ENCODE peak calls at places on chromosomes 2 and 18, in seven cellular contexts. One of them, this sample, is unnamed. For H3K4me1, H3K9me3 and H3K27me3, the result is how much of the 10 kb centered on the place peaks cover.

GRCh38 chr2:220891405-220891804 is 680.7 kb downstream of the EPHA4 start:
- DNase-seq in upper lobe of right lung: no peak
- DNase-seq in SJSA1: no peak
- DNase-seq in CD8-positive, alpha-beta T cell: no peak
- DNase-seq in uterus: no peak
- DNase-seq in Peyer's patch: no peak
- DNase-seq in DND-41: no peak
- DNase-seq in this sample: no peak

GRCh38 chr2:240627736-240628506 is 2.6 kb downstream of the GPR35 start:
- DNase-seq in upper lobe of right lung: peak
- DNase-seq in SJSA1: no peak
- DNase-seq in CD8-positive, alpha-beta T cell: no peak
- DNase-seq in uterus: no peak
- DNase-seq in Peyer's patch: no peak
- DNase-seq in DND-41: no peak
- DNase-seq in this sample: no peak

GRCh38 chr2:68909793-68910674 is 38.8 kb upstream of the BMP10 start:
- DNase-seq in upper lobe of right lung: no peak
- DNase-seq in SJSA1: peak
- DNase-seq in CD8-positive, alpha-beta T cell: peak
- DNase-seq in uterus: peak
- DNase-seq in Peyer's patch: peak
- DNase-seq in DND-41: peak
- DNase-seq in this sample: peak

GRCh38 chr18:74806700-74807416 is 209.2 kb downstream of the ZNF407 start:
- DNase-seq in upper lobe of right lung: no peak
- DNase-seq in SJSA1: no peak
- DNase-seq in CD8-positive, alpha-beta T cell: no peak
- DNase-seq in uterus: no peak
- DNase-seq in Peyer's patch: no peak
- DNase-seq in DND-41: no peak
- DNase-seq in this sample: no peak

GRCh38 chr2:16665746-16666452 is at the start of gene CYRIA:
- DNase-seq in upper lobe of right lung: peak
- DNase-seq in SJSA1: no peak
- DNase-seq in CD8-positive, alpha-beta T cell: no peak
- DNase-seq in uterus: peak
- DNase-seq in Peyer's patch: peak
- DNase-seq in DND-41: peak
- DNase-seq in this sample: peak

GRCh38 chr2:194486316-194486715 is 1170.7 kb upstream of the SLC39A10 start:
- DNase-seq in upper lobe of right lung: no peak
- DNase-seq in SJSA1: no peak
- DNase-seq in CD8-positive, alpha-beta T cell: no peak
- DNase-seq in uterus: no peak
- DNase-seq in Peyer's patch: no peak
- DNase-seq in DND-41: no peak
- DNase-seq in this sample: no peak

GRCh38 chr18:79912994-79913831 is 38.2 kb downstream of the SLC66A2 start:
- DNase-seq in upper lobe of right lung: peak
- DNase-seq in SJSA1: peak
- DNase-seq in CD8-positive, alpha-beta T cell: no peak
- DNase-seq in uterus: no peak
- DNase-seq in Peyer's patch: no peak
- DNase-seq in DND-41: no peak
- DNase-seq in this sample: no peak

GRCh38 chr2:238811765-238812164 is 36.1 kb upstream of the TWIST2 start:
- DNase-seq in upper lobe of right lung: no peak
- DNase-seq in SJSA1: no peak
- DNase-seq in CD8-positive, alpha-beta T cell: no peak
- DNase-seq in uterus: peak
- DNase-seq in Peyer's patch: no peak
- DNase-seq in DND-41: no peak
- DNase-seq in this sample: no peak

GRCh38 chr2:23789012-23789411 is 137.9 kb downstream of the ATAD2B start:
- DNase-seq in upper lobe of right lung: no peak
- DNase-seq in SJSA1: no peak
- DNase-seq in CD8-positive, alpha-beta T cell: no peak
- DNase-seq in uterus: no peak
- DNase-seq in Peyer's patch: no peak
- DNase-seq in DND-41: no peak
- DNase-seq in this sample: no peak

GRCh38 chr2:160006466-160006865 is 55.9 kb downstream of the PLA2R1 start:
- DNase-seq in upper lobe of right lung: no peak
- DNase-seq in SJSA1: no peak
- DNase-seq in CD8-positive, alpha-beta T cell: no peak
- DNase-seq in uterus: no peak
- DNase-seq in Peyer's patch: no peak
- DNase-seq in DND-41: no peak
- DNase-seq in this sample: no peak

GRCh38 chr2:1538663-1539062 is 125.4 kb downstream of the TPO start:
- DNase-seq in upper lobe of right lung: no peak
- DNase-seq in SJSA1: peak
- DNase-seq in CD8-positive, alpha-beta T cell: no peak
- DNase-seq in uterus: no peak
- DNase-seq in Peyer's patch: no peak
- DNase-seq in DND-41: peak
- DNase-seq in this sample: no peak

GRCh38 chr2:160062283-160063005 is at the start of gene PLA2R1:
- DNase-seq in upper lobe of right lung: peak
- DNase-seq in SJSA1: peak
- DNase-seq in CD8-positive, alpha-beta T cell: no peak
- DNase-seq in uterus: peak
- DNase-seq in Peyer's patch: no peak
- DNase-seq in DND-41: no peak
- DNase-seq in this sample: no peak

GRCh38 chr18:61764381-61764780 is 128.4 kb downstream of the RNF152 start:
- DNase-seq in upper lobe of right lung: no peak
- DNase-seq in SJSA1: no peak
- DNase-seq in CD8-positive, alpha-beta T cell: no peak
- DNase-seq in uterus: no peak
- DNase-seq in Peyer's patch: no peak
- DNase-seq in DND-41: peak
- DNase-seq in this sample: no peak

GRCh38 chr2:223460774-223461211 is 141.4 kb downstream of the SCG2 start:
- DNase-seq in upper lobe of right lung: no peak
- DNase-seq in SJSA1: no peak
- DNase-seq in CD8-positive, alpha-beta T cell: no peak
- DNase-seq in uterus: no peak
- DNase-seq in Peyer's patch: no peak
- DNase-seq in DND-41: no peak
- DNase-seq in this sample: no peak

GRCh38 chr18:23166863-23167531 is 31.7 kb downstream of the CABLES1 start:
- DNase-seq in upper lobe of right lung: no peak
- DNase-seq in SJSA1: no peak
- DNase-seq in CD8-positive, alpha-beta T cell: no peak
- DNase-seq in uterus: no peak
- DNase-seq in Peyer's patch: no peak
- DNase-seq in DND-41: no peak
- DNase-seq in this sample: no peak

GRCh38 chr2:234444888-234445287 is 52.0 kb downstream of the ARL4C start:
- DNase-seq in upper lobe of right lung: no peak
- DNase-seq in SJSA1: peak
- DNase-seq in CD8-positive, alpha-beta T cell: no peak
- DNase-seq in uterus: no peak
- DNase-seq in Peyer's patch: peak
- DNase-seq in DND-41: peak
- DNase-seq in this sample: peak

GRCh38 chr18:32138332-32138731 is 46.7 kb downstream of the RNF138 start:
- DNase-seq in upper lobe of right lung: no peak
- DNase-seq in SJSA1: no peak
- DNase-seq in CD8-positive, alpha-beta T cell: no peak
- DNase-seq in uterus: no peak
- DNase-seq in Peyer's patch: no peak
- DNase-seq in DND-41: no peak
- DNase-seq in this sample: no peak

GRCh38 chr2:191638802-191639172 is 39.1 kb upstream of the NABP1 start:
- DNase-seq in upper lobe of right lung: no peak
- DNase-seq in SJSA1: no peak
- DNase-seq in CD8-positive, alpha-beta T cell: no peak
- DNase-seq in uterus: no peak
- DNase-seq in Peyer's patch: no peak
- DNase-seq in DND-41: no peak
- DNase-seq in this sample: no peak

GRCh38 chr2:73111300-73112025 is 1.3 kb downstream of the RAB11FIP5 start:
- DNase-seq in upper lobe of right lung: peak
- DNase-seq in SJSA1: no peak
- DNase-seq in CD8-positive, alpha-beta T cell: no peak
- DNase-seq in uterus: no peak
- DNase-seq in Peyer's patch: no peak
- DNase-seq in DND-41: no peak
- DNase-seq in this sample: no peak

DNA sequence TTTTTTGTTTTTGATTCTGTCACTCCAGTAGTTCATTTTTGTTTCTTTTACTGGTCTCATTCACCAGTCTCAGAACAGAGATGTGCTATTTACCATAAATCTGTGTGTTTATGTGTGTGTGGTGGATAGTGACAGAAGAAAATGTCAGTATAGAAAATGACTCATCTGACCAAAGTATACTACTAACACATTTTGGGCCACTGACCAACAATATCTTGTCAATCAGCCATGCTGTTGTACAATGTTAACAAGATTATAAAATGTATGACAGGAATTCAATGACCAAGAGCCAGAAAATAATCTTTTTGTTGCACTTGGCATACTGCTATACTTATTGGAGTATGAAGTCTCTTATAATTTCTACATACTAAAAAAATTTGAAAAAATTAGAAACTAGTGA is 1081.4 kb upstream of the NRXN1 start:
- DNase-seq in upper lobe of right lung: no peak
- DNase-seq in SJSA1: no peak
- DNase-seq in CD8-positive, alpha-beta T cell: no peak
- DNase-seq in uterus: no peak
- DNase-seq in Peyer's patch: no peak
- DNase-seq in DND-41: no peak
- DNase-seq in this sample: no peak
- H3K4me1 ChIP-seq in upper lobe of right lung: under half
- H3K4me1 ChIP-seq in SJSA1: under half
- H3K4me1 ChIP-seq in CD8-positive, alpha-beta T cell: under half
- H3K4me1 ChIP-seq in uterus: under half
- H3K4me1 ChIP-seq in Peyer's patch: under half
- H3K4me1 ChIP-seq in DND-41: under half
- H3K4me1 ChIP-seq in this sample: under half

GRCh38 chr2:3839489-3839888 is 136.1 kb downstream of the DCDC2C start:
- DNase-seq in upper lobe of right lung: no peak
- DNase-seq in SJSA1: no peak
- DNase-seq in CD8-positive, alpha-beta T cell: no peak
- DNase-seq in uterus: no peak
- DNase-seq in Peyer's patch: no peak
- DNase-seq in DND-41: no peak
- DNase-seq in this sample: no peak
- H3K9me3 ChIP-seq in upper lobe of right lung: under half
- H3K9me3 ChIP-seq in SJSA1: under half
- H3K9me3 ChIP-seq in CD8-positive, alpha-beta T cell: under half
- H3K9me3 ChIP-seq in uterus: under half
- H3K9me3 ChIP-seq in Peyer's patch: under half
- H3K9me3 ChIP-seq in DND-41: under half
- H3K9me3 ChIP-seq in this sample: under half

GRCh38 chr2:176137249-176137573 is 7.7 kb downstream of the HOXD8 start:
- DNase-seq in upper lobe of right lung: no peak
- DNase-seq in SJSA1: no peak
- DNase-seq in CD8-positive, alpha-beta T cell: no peak
- DNase-seq in uterus: no peak
- DNase-seq in Peyer's patch: no peak
- DNase-seq in DND-41: no peak
- DNase-seq in this sample: no peak
- H3K27me3 ChIP-seq in upper lobe of right lung: half or more
- H3K27me3 ChIP-seq in SJSA1: under half
- H3K27me3 ChIP-seq in CD8-positive, alpha-beta T cell: half or more
- H3K27me3 ChIP-seq in uterus: under half
- H3K27me3 ChIP-seq in Peyer's patch: under half
- H3K27me3 ChIP-seq in DND-41: under half
- H3K27me3 ChIP-seq in this sample: half or more

DNA sequence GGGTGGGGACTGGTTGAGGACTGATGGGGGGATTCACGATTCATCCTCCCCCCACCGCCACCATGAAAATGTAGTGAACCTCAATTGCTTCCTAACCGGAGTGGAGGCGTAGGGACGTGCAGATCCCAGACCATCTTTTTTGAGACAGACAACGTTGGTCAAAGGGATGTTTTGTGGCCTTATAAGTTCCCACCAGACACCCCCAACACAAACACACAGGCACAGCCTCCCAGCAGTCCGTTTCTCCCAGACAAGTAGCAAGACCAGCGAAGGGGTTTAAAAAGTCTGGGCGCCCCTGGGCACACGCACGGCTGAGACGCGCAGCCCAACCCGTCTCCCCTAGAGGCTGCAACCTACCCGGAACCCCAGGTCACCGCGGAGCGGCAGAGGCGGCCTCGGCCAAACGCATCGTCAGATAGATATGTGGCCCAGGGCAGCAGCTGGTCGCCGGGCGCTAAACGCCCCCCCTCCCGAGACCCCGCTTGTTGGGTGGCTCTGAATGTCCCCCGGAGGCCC is 1.3 kb downstream of the GBX2 start:
- DNase-seq in upper lobe of right lung: peak
- DNase-seq in SJSA1: no peak
- DNase-seq in CD8-positive, alpha-beta T cell: no peak
- DNase-seq in uterus: no peak
- DNase-seq in Peyer's patch: no peak
- DNase-seq in DND-41: no peak
- DNase-seq in this sample: no peak
- H3K4me1 ChIP-seq in upper lobe of right lung: under half
- H3K4me1 ChIP-seq in SJSA1: under half
- H3K4me1 ChIP-seq in CD8-positive, alpha-beta T cell: under half
- H3K4me1 ChIP-seq in uterus: under half
- H3K4me1 ChIP-seq in Peyer's patch: under half
- H3K4me1 ChIP-seq in DND-41: under half
- H3K4me1 ChIP-seq in this sample: under half

DNA sequence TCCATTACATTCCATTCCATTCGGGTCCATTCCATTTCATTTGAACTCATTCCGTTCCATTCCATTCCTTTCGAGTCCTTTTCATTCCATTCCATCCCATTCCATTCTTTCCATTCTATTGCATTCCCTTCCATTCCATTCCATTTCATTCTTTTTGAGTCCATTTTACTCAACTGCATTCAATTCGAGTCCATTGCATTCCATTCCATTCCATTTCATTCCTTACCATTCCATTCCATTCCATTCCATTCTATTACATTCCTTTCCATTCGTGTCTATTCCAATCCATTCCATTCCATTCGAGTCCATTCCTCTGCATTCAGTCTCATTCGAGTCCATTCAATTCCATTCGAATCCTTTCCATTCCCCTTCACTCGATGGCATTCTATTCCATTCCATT is 1128.8 kb downstream of the RPIA start:
- DNase-seq in upper lobe of right lung: no peak
- DNase-seq in SJSA1: no peak
- DNase-seq in CD8-positive, alpha-beta T cell: no peak
- DNase-seq in uterus: no peak
- DNase-seq in Peyer's patch: no peak
- DNase-seq in DND-41: no peak
- DNase-seq in this sample: no peak
- H3K9me3 ChIP-seq in upper lobe of right lung: half or more
- H3K9me3 ChIP-seq in SJSA1: under half
- H3K9me3 ChIP-seq in CD8-positive, alpha-beta T cell: under half
- H3K9me3 ChIP-seq in uterus: under half
- H3K9me3 ChIP-seq in Peyer's patch: under half
- H3K9me3 ChIP-seq in DND-41: half or more
- H3K9me3 ChIP-seq in this sample: under half